ENCODE peak calls at places on chromosomes 7 and 10, in four cellular contexts. I is HepG2, X is GM12891, N is GM12878. W is an unnamed sample.
A peak's percentile ranks its signal among the peaks of the same experiment; 100 is the strongest.

GRCh38 chr7:132257253-132257652 is 319.0 kb downstream of the PLXNA4 start:
- DNase-seq in N (no peak), I (no peak), X (no peak), W (no peak)

GRCh38 chr7:80070391-80070790 is 64.2 kb upstream of the GNAI1 start:
- DNase-seq in N (no peak), X (no peak), I (no peak), W (no peak)

GRCh38 chr7:100476903-100477870 is 1.8 kb downstream of the TSC22D4 start:
- DNase-seq in N (no peak), X (no peak), I (no peak), W (no peak)

GRCh38 chr7:46515844-46516590 is 594.9 kb upstream of the IGFBP3 start:
- DNase-seq in X (no peak), I (no peak), N (no peak), W (no peak)

GRCh38 chr7:44587843-44588711 is 6.0 kb upstream of the TMED4 start:
- DNase-seq in I (peak; percentile 55), N (peak; percentile 53), X (no peak), W (no peak)

GRCh38 chr7:73742338-73742752 is 3.7 kb upstream of the ABHD11 start:
- DNase-seq in N (no peak), I (no peak), X (no peak), W (no peak)

GRCh38 chr10:12181065-12181775 is 14.5 kb downstream of the NUDT5 start:
- DNase-seq in N (peak; percentile 31), X (no peak), I (no peak), W (no peak)

GRCh38 chr10:32360241-32360640 is 13.3 kb upstream of the EPC1 start:
- DNase-seq in N (no peak), I (peak; percentile 66), X (no peak), W (no peak)

GRCh38 chr10:84348860-84349259 is 20.5 kb downstream of the CCSER2 start:
- DNase-seq in N (no peak), X (no peak), I (no peak), W (no peak)

GRCh38 chr10:43102063-43102828 is 25.4 kb downstream of the RET start:
- DNase-seq in N (no peak), X (no peak), I (no peak), W (no peak)

GRCh38 chr10:52779541-52780390 is 7.2 kb upstream of the MBL2 start:
- DNase-seq in X (peak; percentile 61), N (no peak), I (peak; percentile 64), W (peak; percentile 41)

GRCh38 chr7:43565786-43566185 is 17.1 kb upstream of the STK17A start:
- DNase-seq in N (no peak), X (no peak), I (no peak), W (no peak)

GRCh38 chr10:29397221-29397620 is 108.4 kb downstream of the LYZL1 start:
- DNase-seq in I (no peak), X (no peak), N (no peak), W (no peak)

GRCh38 chr10:73759512-73760115 is 15.4 kb downstream of the SEC24C start:
- DNase-seq in N (no peak), I (no peak), X (no peak), W (no peak)

GRCh38 chr10:105068497-105068896 is 427.4 kb downstream of the SORCS3 start:
- DNase-seq in N (no peak), X (no peak), I (no peak), W (no peak)

GRCh38 chr10:29811751-29812427 is 177.1 kb upstream of the SVIL start:
- DNase-seq in N (no peak), X (no peak), I (no peak), W (no peak)

GRCh38 chr7:13898957-13899670 is 90.4 kb downstream of the ETV1 start:
- DNase-seq in N (no peak), X (no peak), I (no peak), W (no peak)

GRCh38 chr7:67723591-67723990 is 727.0 kb downstream of the TYW1 start:
- DNase-seq in N (no peak), X (no peak), I (no peak), W (no peak)

GRCh38 chr10:3222068-3222467 is 49.5 kb upstream of the PITRM1 start:
- DNase-seq in N (no peak), X (no peak), I (no peak), W (no peak)

GRCh38 chr10:57303567-57303966 is 942.5 kb upstream of the ZWINT start:
- DNase-seq in I (no peak), X (no peak), N (no peak), W (no peak)

GRCh38 chr10:81874878-81875679 is at the start of gene NRG3:
- DNase-seq in X (peak; percentile 22), I (no peak), N (no peak), W (no peak)

GRCh38 chr7:90900640-90901353 is 304.7 kb downstream of the CDK14 start:
- DNase-seq in I (peak; percentile 50), N (no peak), X (no peak), W (no peak)

GRCh38 chr10:117804470-117805011 is 242.2 kb downstream of the RAB11FIP2 start:
- DNase-seq in I (no peak), N (peak; percentile 19), X (no peak), W (no peak)

GRCh38 chr10:88660593-88660884 is 3.7 kb upstream of the LIPF start:
- DNase-seq in X (no peak), N (no peak), I (no peak), W (no peak)

GRCh38 chr7:124440081-124440480 is 325.5 kb downstream of the GPR37 start:
- DNase-seq in X (no peak), I (no peak), N (no peak), W (no peak)

GRCh38 chr7:3805151-3805550 is 504.1 kb downstream of the SDK1 start:
- DNase-seq in N (no peak), X (no peak), I (no peak), W (no peak)

GRCh38 chr10:34213193-34213804 is 601.8 kb downstream of the PARD3 start:
- DNase-seq in I (peak; percentile 98), X (no peak), N (no peak), W (no peak)

GRCh38 chr7:149355390-149356048 is 93.5 kb downstream of the ZNF783 start:
- DNase-seq in N (no peak), X (no peak), I (peak; percentile 26), W (no peak)

GRCh38 chr7:37281368-37282092 is 167.1 kb downstream of the ELMO1 start:
- DNase-seq in X (no peak), I (no peak), N (no peak), W (no peak)

GRCh38 chr7:149414745-149415390 is 46.0 kb downstream of the ZNF777 start:
- DNase-seq in I (no peak), N (no peak), X (no peak), W (no peak)

GRCh38 chr10:98349508-98349922 is 65.5 kb downstream of the PYROXD2 start:
- DNase-seq in X (no peak), N (no peak), I (no peak), W (no peak)

GRCh38 chr7:55237156-55237721 is 127.9 kb upstream of the LANCL2 start:
- DNase-seq in I (no peak), X (no peak), N (no peak), W (no peak)

GRCh38 chr7:121180436-121181063 is 148.2 kb upstream of the WNT16 start:
- DNase-seq in I (no peak), N (peak; percentile 79), X (no peak), W (no peak)

GRCh38 chr7:23475579-23475844 is 5.2 kb upstream of the IGF2BP3 start:
- DNase-seq in I (no peak), N (no peak), X (no peak), W (no peak)

GRCh38 chr7:45469103-45469502 is 105.1 kb upstream of the ADCY1 start:
- DNase-seq in X (no peak), N (no peak), I (no peak), W (no peak)

GRCh38 chr10:71486465-71487114 is 89.9 kb downstream of the CDH23 start:
- DNase-seq in N (no peak), I (peak; percentile 26), X (no peak), W (peak; percentile 36)

GRCh38 chr7:45402480-45403218 is 171.5 kb upstream of the ADCY1 start:
- DNase-seq in I (no peak), X (no peak), N (peak; percentile 3), W (no peak)

GRCh38 chr7:19776981-19777380 is 3.6 kb upstream of the TMEM196 start:
- DNase-seq in N (no peak), I (no peak), X (no peak), W (no peak)
- TF ChIP-seq POLR2AphosphoS5 in N (no peak), I (no peak), X (no peak), W (no peak)

DNA sequence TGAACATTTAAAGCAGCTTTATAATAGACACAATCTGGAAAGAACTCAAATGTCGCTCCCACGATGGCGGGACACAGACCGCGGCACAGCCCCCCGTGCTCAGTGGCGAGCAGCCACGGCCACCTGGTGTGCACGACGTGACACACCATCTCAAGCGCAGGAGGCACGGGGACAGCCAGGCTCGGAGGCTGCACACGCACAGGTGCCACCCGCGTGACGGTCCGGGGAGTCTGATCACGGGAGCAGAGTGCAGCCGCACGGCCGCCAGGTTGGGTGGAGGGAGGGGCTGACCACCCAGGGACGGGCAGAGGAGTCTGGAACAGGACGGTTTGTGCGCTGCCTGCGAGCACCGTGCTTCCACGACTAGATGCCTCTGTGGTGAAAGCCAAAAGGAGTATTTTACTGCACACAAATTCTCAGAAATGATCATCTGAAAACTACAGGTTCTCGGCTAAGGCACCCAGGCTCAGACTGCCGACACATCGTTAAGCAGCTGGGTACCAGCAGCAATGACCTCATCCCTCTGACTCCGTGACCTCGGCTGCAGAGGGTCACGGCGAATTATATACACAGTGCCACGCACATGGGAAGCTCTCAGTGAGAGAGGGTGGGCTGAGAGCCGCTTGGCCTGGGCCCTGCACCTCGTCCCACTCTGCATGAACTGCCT is 7.5 kb upstream of the GPER1 start:
- DNase-seq in N (no peak), X (no peak), I (no peak), W (no peak)
- TF ChIP-seq POLR2A in N (no peak), X (no peak), I (no peak), W (no peak)

DNA sequence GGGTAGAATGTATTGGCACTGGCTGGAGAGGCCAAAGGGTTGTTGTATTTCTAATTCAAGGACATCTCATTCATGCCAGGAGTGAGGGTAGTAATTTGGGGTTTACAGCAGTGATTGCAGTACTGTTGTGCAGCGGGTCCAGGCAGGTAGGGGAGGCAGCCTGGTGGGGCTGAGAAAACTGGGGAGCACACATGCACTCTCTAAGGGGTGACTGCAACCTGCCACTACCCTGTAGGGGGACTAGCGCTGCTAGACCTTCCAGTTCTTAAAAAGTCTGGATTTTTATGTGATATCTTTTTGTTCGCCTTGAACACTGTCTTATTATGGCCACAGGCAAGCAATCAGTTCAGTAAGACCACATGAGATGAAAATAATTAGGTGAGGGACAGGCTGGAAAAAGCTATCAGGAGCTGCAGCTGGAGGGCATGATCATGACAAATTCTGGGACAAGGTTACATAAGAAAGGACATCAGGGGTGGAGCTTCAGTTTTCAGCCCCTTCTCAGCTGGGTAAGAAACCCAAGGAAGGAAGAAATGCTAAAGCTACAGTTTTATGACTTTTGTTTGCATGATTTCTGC is 149.0 kb downstream of the ARHGAP21 start:
- DNase-seq in N (no peak), X (no peak), I (no peak), W (no peak)
- TF ChIP-seq TAF1 in N (no peak), X (no peak), I (no peak), W (no peak)

GRCh38 chr7:40622830-40623507 is 488.2 kb downstream of the SUGCT start:
- DNase-seq in X (no peak), I (peak; percentile 67), N (no peak), W (no peak)
- TF ChIP-seq POLR2AphosphoS5 in X (no peak), I (no peak), N (no peak), W (no peak)

GRCh38 chr10:79981673-79982485 is 33.0 kb upstream of the SFTPD start:
- DNase-seq in N (no peak), X (no peak), I (peak; percentile 6), W (no peak)
- TF ChIP-seq POLR2A in N (no peak), X (no peak), I (no peak), W (no peak)

GRCh38 chr7:151367304-151367703 is 25.7 kb downstream of the NUB1 start:
- DNase-seq in X (no peak), I (no peak), N (no peak), W (no peak)
- TF ChIP-seq TAF1 in X (no peak), I (no peak), N (no peak), W (no peak)

W was measured in GM12892.